ENCODE peak calls at places on chromosome 10, in ten cellular contexts. A, G, I, C, K, Z, X, E, O and H are unnamed samples.

GRCh38 chr10:102919992-102920736 is 2.1 kb downstream of the CNNM2 start:
- DNase-seq in Z (no peak), G (no peak), X (no peak), E (no peak), A (no peak), K (no peak), O (no peak), C (no peak), I (peak), H (peak)

GRCh38 chr10:28668363-28669226 is 8.7 kb upstream of the BAMBI start:
- DNase-seq in A (peak), O (no peak), E (no peak), I (peak), X (peak), K (no peak), Z (no peak), C (peak), G (peak), H (no peak)

GRCh38 chr10:71970331-71970730 is 6.1 kb downstream of the CHST3 start:
- DNase-seq in A (no peak), E (no peak), Z (no peak), I (peak), G (peak), X (no peak), C (no peak), O (peak), K (peak), H (no peak)

GRCh38 chr10:127024655-127025054 is 119.4 kb downstream of the DOCK1 start:
- DNase-seq in Z (peak), G (peak), X (no peak), O (no peak), I (no peak), E (no peak), K (no peak), A (no peak), C (no peak), H (no peak)

GRCh38 chr10:69316313-69317059 is 38.2 kb downstream of the HK1 start:
- DNase-seq in E (no peak), G (peak), A (peak), Z (peak), I (no peak), O (peak), X (no peak), C (peak), K (peak), H (no peak)

GRCh38 chr10:88883443-88883799 is 3.4 kb downstream of the STAMBPL1 start:
- DNase-seq in C (peak), E (no peak), A (no peak), X (no peak), O (no peak), Z (no peak), I (no peak), K (no peak), G (no peak), H (no peak)

GRCh38 chr10:127612-128432 is 7.4 kb upstream of the ZMYND11 start:
- DNase-seq in E (no peak), Z (no peak), I (no peak), O (no peak), A (peak), X (no peak), C (no peak), G (no peak), K (no peak), H (no peak)

GRCh38 chr10:52194188-52194587 is 119.9 kb upstream of the DKK1 start:
- DNase-seq in O (no peak), X (no peak), Z (no peak), I (no peak), E (no peak), K (no peak), C (no peak), A (no peak), G (no peak), H (no peak)

GRCh38 chr10:112732277-112732891 is 217.7 kb upstream of the TCF7L2 start:
- DNase-seq in A (peak), X (peak), E (no peak), K (peak), O (no peak), I (peak), C (peak), Z (no peak), G (peak), H (peak)

DNA sequence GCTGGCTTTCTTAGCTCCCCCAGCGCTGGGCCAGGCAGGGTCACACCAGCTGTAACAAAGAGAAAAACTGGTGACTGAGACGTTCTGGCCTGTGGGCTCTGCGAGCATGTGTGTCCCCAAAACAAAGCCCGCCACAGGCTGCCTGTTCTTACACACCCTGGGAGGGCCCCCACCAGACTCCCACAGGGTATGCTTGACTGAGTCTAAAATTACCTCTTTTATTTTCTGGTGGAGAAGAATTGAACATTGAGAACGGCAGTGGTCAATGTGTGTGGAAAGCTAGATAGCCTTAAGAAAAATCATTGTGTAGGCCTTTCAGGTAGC is 808 bp downstream of the C10orf71 start:
- DNase-seq in O (no peak), K (no peak), X (no peak), A (no peak), Z (no peak), E (no peak), C (no peak), G (no peak), I (no peak), H (no peak)
- H3K27ac ChIP-seq in O (no peak), K (no peak), X (no peak), A (no peak), Z (no peak), E (no peak), C (no peak), G (no peak), I (no peak), H (no peak)

GRCh38 chr10:110400173-110400947 is 95.6 kb upstream of the SMNDC1 start:
- DNase-seq in K (peak), Z (peak), X (no peak), O (no peak), C (no peak), A (no peak), G (no peak), E (no peak), I (no peak), H (no peak)
- H2AFZ ChIP-seq in K (no peak), Z (no peak), X (no peak), O (no peak), C (no peak), A (no peak), G (no peak), E (no peak), I (no peak), H (no peak)

DNA sequence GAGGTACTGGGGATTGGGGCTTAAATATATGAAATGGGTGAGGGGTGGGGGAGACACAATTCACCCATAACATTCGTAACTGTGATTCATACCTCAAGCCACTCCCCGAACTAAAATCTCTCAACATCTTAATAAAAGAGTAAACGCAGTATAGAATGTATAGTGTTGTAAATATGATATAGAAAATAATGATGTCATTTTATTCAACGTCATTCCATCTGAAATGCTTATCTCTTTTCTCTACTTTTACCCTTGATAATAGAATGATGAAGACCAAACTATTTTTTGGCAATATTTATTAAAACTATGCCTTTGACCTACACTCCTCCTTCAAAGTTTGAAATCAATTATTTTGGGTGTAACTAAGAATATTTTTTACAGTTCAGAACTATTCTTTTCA is 36.4 kb downstream of the FRA10AC1 start:
- DNase-seq in Z (no peak), O (no peak), C (no peak), X (no peak), E (no peak), K (no peak), I (no peak), G (no peak), A (no peak), H (no peak)
- H3K27ac ChIP-seq in Z (no peak), O (no peak), C (no peak), X (no peak), E (no peak), K (no peak), I (no peak), G (no peak), A (no peak), H (no peak)

GRCh38 chr10:49107890-49108274 is 7.4 kb downstream of the VSTM4 start:
- DNase-seq in I (no peak), E (no peak), G (no peak), Z (no peak), K (no peak), A (no peak), X (no peak), C (no peak), O (peak), H (no peak)

GRCh38 chr10:49107111-49107889 is 8.0 kb downstream of the VSTM4 start:
- DNase-seq in O (peak), G (no peak), Z (no peak), A (no peak), C (no peak), E (no peak), K (no peak), I (no peak), X (no peak), H (no peak)

GRCh38 chr10:49105076-49105475 is 10.2 kb downstream of the VSTM4 start:
- DNase-seq in E (no peak), O (no peak), A (no peak), X (no peak), I (no peak), C (no peak), K (no peak), Z (no peak), G (no peak), H (no peak)

GRCh38 chr10:49104323-49104722 is 11.0 kb downstream of the VSTM4 start:
- DNase-seq in O (no peak), G (no peak), K (no peak), E (no peak), I (no peak), C (no peak), Z (no peak), X (no peak), A (no peak), H (no peak)

GRCh38 chr10:49106451-49106850 is 8.9 kb downstream of the VSTM4 start:
- DNase-seq in I (no peak), X (no peak), O (no peak), Z (no peak), E (no peak), C (peak), K (no peak), A (no peak), G (peak), H (no peak)
- H2AFZ ChIP-seq in I (no peak), X (no peak), O (no peak), Z (no peak), E (no peak), C (no peak), K (no peak), A (no peak), G (no peak), H (no peak)

GRCh38 chr10:77031531-77031930 is 606.1 kb downstream of the KCNMA1 start:
- DNase-seq in I (no peak), G (no peak), O (no peak), C (no peak), A (no peak), X (no peak), K (no peak), E (no peak), Z (no peak), H (no peak)

GRCh38 chr10:77027576-77027975 is 610.0 kb downstream of the KCNMA1 start:
- DNase-seq in G (no peak), E (no peak), A (no peak), O (no peak), I (no peak), X (no peak), Z (no peak), C (no peak), K (no peak), H (no peak)

GRCh38 chr10:77030408-77030717 is 607.2 kb downstream of the KCNMA1 start:
- DNase-seq in X (no peak), E (no peak), A (no peak), C (no peak), Z (no peak), G (no peak), K (no peak), O (peak), I (no peak), H (no peak)

GRCh38 chr10:77029684-77030407 is 607.8 kb downstream of the KCNMA1 start:
- DNase-seq in Z (peak), E (no peak), G (no peak), A (no peak), K (no peak), X (no peak), O (peak), I (no peak), C (no peak), H (no peak)

DNA sequence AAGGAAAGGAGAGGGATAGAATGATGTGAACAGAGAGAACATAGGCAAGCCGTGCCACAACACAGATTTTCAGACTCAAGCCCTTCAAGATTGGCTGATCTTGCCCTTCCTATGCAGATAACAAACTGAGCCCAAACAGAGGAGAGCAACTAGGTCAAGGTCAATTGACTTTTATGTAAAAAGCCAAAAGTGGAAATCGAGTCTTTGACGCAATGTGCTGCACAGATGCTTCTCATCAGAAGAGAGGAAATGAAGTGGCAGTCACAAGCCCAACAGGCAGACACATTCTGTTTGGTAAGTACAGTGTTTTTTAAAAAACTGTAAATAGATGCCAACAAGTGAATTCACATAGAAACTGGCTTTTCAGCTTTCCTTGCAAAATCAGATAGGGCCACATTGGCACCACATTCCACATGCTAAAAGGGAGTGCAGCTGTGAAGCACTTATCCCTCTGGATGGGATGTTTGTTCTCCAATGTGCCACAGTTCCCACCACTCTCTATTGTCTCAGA is 606.6 kb downstream of the KCNMA1 start:
- DNase-seq in X (no peak), I (no peak), O (no peak), E (no peak), C (no peak), Z (no peak), G (no peak), A (no peak), K (no peak), H (no peak)
- H3K27ac ChIP-seq in X (no peak), I (no peak), O (no peak), E (no peak), C (no peak), Z (no peak), G (no peak), A (no peak), K (no peak), H (no peak)

GRCh38 chr10:132065491-132066105 is at the start of gene JAKMIP3:
- DNase-seq in A (peak), E (no peak), C (peak), I (peak), X (peak), Z (peak), O (peak), G (peak), K (peak), H (peak)

GRCh38 chr10:132064771-132065437 is 842 bp upstream of the JAKMIP3 start:
- DNase-seq in C (no peak), G (no peak), E (no peak), Z (no peak), K (no peak), I (no peak), A (no peak), O (no peak), X (no peak), H (no peak)

GRCh38 chr10:132066812-132067211 is 1.1 kb downstream of the JAKMIP3 start:
- DNase-seq in K (no peak), C (no peak), X (no peak), Z (no peak), I (no peak), G (no peak), A (no peak), O (no peak), E (no peak), H (no peak)

GRCh38 chr10:132064082-132064755 is 1.5 kb upstream of the JAKMIP3 start:
- DNase-seq in K (no peak), X (no peak), I (no peak), Z (no peak), E (no peak), G (no peak), A (no peak), O (no peak), C (no peak), H (no peak)

DNA sequence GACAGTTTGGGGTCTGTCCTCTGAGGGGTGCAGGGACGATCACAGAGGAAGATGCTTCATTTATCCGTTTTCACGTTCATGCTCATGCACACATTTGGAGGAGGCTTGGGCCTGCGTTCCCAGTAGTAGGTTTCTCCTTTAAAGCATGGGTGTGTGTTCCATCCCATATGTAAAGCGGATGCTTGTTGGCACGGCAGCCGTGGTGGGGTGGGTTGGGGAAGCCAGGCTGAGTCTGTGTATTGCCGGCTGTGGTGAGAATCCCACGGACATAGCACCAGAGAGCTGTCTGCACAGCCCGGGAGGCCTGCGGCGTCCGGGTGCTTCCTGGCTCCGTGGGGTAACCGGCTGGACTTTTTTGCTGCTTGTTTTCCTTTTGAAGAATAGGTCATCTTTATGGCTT is 440 bp downstream of the JAKMIP3 start:
- DNase-seq in Z (no peak), E (no peak), G (peak), A (no peak), I (no peak), C (no peak), O (no peak), K (peak), X (peak), H (no peak)
- H2AFZ ChIP-seq in Z (peak), E (no peak), G (peak), A (no peak), I (peak), C (peak), O (peak), K (peak), X (peak), H (peak)

DNA sequence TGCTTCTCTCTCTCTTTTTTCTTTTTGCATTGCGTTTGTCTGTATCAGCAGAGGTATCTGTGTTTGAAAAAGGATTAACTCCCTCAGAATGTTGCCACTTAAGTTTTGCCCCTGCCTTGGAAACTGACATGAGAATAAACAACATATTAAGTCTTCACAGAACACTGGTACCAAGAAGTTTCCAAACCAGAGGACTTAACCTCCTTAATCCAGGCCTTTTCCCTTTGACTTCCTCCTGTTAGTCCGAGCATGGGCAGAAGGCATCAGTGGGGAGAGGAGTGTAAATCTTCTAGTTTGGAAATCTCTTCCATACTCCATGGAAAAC is 681.4 kb downstream of the LRMDA start:
- DNase-seq in A (no peak), K (no peak), I (no peak), G (no peak), O (no peak), E (no peak), Z (no peak), C (no peak), X (no peak), H (no peak)
- H3K27ac ChIP-seq in A (no peak), K (no peak), I (no peak), G (no peak), O (no peak), E (no peak), Z (no peak), C (no peak), X (no peak), H (no peak)

DNA sequence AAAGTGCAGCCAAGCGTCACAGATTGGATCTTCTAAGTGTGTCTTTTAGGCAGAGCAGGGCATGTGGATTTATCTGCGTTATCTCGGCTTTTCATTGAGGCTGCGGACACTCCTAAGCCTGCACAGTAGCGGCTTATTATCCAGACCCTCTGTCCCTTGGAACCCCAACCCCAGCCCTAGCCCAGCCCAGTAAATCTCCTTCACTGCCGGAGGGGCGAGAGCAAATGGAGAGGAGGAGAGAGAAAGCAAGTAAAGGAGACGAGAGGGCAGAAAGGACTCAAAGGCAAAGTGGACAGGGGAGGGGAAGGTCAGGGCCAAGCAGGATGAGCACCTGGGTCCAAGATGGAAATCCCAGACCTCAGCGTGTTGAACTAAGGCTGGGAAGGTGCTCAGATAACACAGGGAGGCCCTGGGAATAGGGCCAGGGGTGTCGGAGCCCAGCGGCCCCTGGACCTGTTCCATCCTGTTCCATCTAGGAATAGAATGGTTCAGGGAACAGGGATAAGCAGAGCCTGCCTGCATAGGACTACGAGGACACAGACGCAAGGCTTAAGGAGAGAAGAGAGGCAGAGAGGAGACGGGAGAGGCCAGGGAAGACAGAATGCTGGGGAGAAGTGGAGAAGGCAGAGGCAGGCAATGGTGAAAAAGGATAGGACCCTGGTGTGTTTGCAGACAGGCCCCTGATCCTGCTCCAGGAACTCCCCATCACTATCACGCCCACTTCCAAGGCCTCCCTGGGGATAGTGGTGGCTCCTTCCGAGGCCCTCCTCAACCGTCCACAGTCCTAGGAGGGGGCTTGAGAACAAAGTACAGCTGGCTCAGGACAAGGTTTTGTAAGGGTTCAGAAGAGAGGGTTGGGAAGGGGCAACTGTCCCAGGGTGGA is 99.6 kb downstream of the CHST15 start:
- DNase-seq in E (no peak), G (no peak), A (no peak), K (no peak), I (no peak), C (no peak), X (no peak), O (no peak), Z (no peak), H (no peak)
- H2AFZ ChIP-seq in E (no peak), G (peak), A (no peak), K (peak), I (peak), C (no peak), X (no peak), O (no peak), Z (peak), H (peak)